ENCODE peak calls at places on chromosomes 6 and 20, in six cellular contexts. F is cerebellum, N is T-helper 17 cell, R is PC-3, G is NCI-H524, E is uterus. Y is an unnamed sample.

GRCh38 chr20:16620961-16621360 is 47.7 kb upstream of the KIF16B start:
- DNase-seq in F (no peak), N (no peak), R (no peak), G (no peak), E (no peak), Y (no peak)

GRCh38 chr6:42021847-42022754 is 28.2 kb upstream of the TAF8 start:
- DNase-seq in F (peak; percentile 40), N (peak; percentile 40), R (no peak), G (no peak), E (no peak), Y (no peak)

GRCh38 chr20:52313335-52313963 is 121.9 kb upstream of the ZFP64 start:
- DNase-seq in F (peak; percentile 20), N (no peak), R (peak; percentile 76), G (peak; percentile 66), E (no peak), Y (peak; percentile 66)

GRCh38 chr6:144338951-144339681 is 54.0 kb downstream of the UTRN start:
- DNase-seq in F (no peak), N (no peak), R (no peak), G (no peak), E (no peak), Y (no peak)

GRCh38 chr6:74507649-74508048 is 698.2 kb downstream of the COL12A1 start:
- DNase-seq in F (no peak), N (no peak), R (no peak), G (no peak), E (no peak), Y (no peak)

GRCh38 chr6:85261250-85261649 is 188.6 kb upstream of the NT5E start:
- DNase-seq in F (no peak), N (no peak), R (no peak), G (no peak), E (no peak), Y (no peak)

GRCh38 chr20:35511814-35512420 is 17.5 kb downstream of the C20orf173 start:
- DNase-seq in F (peak; percentile 38), N (no peak), R (peak; percentile 68), G (peak; percentile 24), E (no peak), Y (no peak)

GRCh38 chr20:31985152-31985551 is 17.2 kb downstream of the XKR7 start:
- DNase-seq in F (peak; percentile 63), N (no peak), R (no peak), G (peak; percentile 94), E (no peak), Y (peak; percentile 69)

GRCh38 chr20:35273449-35274171 is 4.3 kb downstream of the MMP24OS start:
- DNase-seq in F (peak; percentile 90), N (no peak), R (no peak), G (no peak), E (no peak), Y (peak; percentile 92)

GRCh38 chr6:97085772-97086171 is 161.2 kb downstream of the KLHL32 start:
- DNase-seq in F (no peak), N (no peak), R (no peak), G (no peak), E (no peak), Y (no peak)

GRCh38 chr20:43187476-43188233 is 2.1 kb downstream of the PTPRT start:
- DNase-seq in F (peak; percentile 50), N (peak; percentile 32), R (peak; percentile 79), G (peak; percentile 70), E (peak; percentile 60), Y (peak; percentile 5)

GRCh38 chr6:50936277-50936681 is 117.6 kb downstream of the TFAP2B start:
- DNase-seq in F (peak; percentile 1), N (no peak), R (no peak), G (no peak), E (no peak), Y (no peak)

GRCh38 chr6:25295651-25296050 is 16.5 kb downstream of the CARMIL1 start:
- DNase-seq in F (no peak), N (no peak), R (peak; percentile 18), G (no peak), E (no peak), Y (no peak)

GRCh38 chr6:11485261-11485660 is 52.3 kb upstream of the TMEM170B start:
- DNase-seq in F (peak; percentile 47), N (no peak), R (no peak), G (no peak), E (no peak), Y (no peak)

GRCh38 chr6:155832596-155832995 is 377.0 kb upstream of the NOX3 start:
- DNase-seq in F (no peak), N (no peak), R (peak; percentile 50), G (no peak), E (no peak), Y (no peak)

GRCh38 chr6:2155206-2155605 is 90.2 kb downstream of the GMDS start:
- DNase-seq in F (no peak), N (no peak), R (no peak), G (no peak), E (no peak), Y (no peak)

GRCh38 chr6:21277601-21278043 is 315.9 kb upstream of the SOX4 start:
- DNase-seq in F (peak; percentile 58), N (no peak), R (peak; percentile 78), G (no peak), E (no peak), Y (no peak)

GRCh38 chr20:43666376-43667328 is at the start of gene MYBL2:
- DNase-seq in F (peak; percentile 46), N (peak; percentile 61), R (peak; percentile 78), G (peak; percentile 26), E (peak; percentile 15), Y (peak; percentile 14)

GRCh38 chr20:4488407-4489339 is 233.0 kb upstream of the PRND start:
- DNase-seq in F (no peak), N (no peak), R (peak; percentile 96), G (no peak), E (no peak), Y (no peak)

GRCh38 chr20:57392512-57393271 is 1.5 kb downstream of the RBM38 start:
- DNase-seq in F (peak; percentile 66), N (peak; percentile 80), R (no peak), G (no peak), E (no peak), Y (no peak)

GRCh38 chr6:9292975-9293374 is 857.6 kb upstream of the SLC35B3 start:
- DNase-seq in F (no peak), N (no peak), R (no peak), G (no peak), E (no peak), Y (no peak)

GRCh38 chr6:87830834-87831374 is 128.9 kb upstream of the AKIRIN2 start:
- DNase-seq in F (no peak), N (no peak), R (no peak), G (no peak), E (no peak), Y (no peak)

GRCh38 chr20:63738687-63739128 is 868 bp upstream of the SLC2A4RG start:
- DNase-seq in F (peak; percentile 55), N (no peak), R (no peak), G (no peak), E (peak; percentile 68), Y (no peak)

GRCh38 chr6:33237731-33238130 is 29.4 kb downstream of the RING1 start:
- DNase-seq in F (no peak), N (no peak), R (no peak), G (no peak), E (no peak), Y (no peak)

GRCh38 chr6:2902470-2902762 is 693 bp downstream of the SERPINB9 start:
- DNase-seq in F (no peak), N (no peak), R (no peak), G (no peak), E (peak; percentile 39), Y (no peak)

GRCh38 chr6:141490982-141491381 is 641.7 kb upstream of the GJE1 start:
- DNase-seq in F (no peak), N (no peak), R (no peak), G (no peak), E (no peak), Y (no peak)

GRCh38 chr6:14924126-14925024 is 321.5 kb upstream of the JARID2 start:
- DNase-seq in F (no peak), N (no peak), R (no peak), G (peak; percentile 98), E (no peak), Y (peak; percentile 90)

GRCh38 chr6:10541591-10541990 is 20.4 kb downstream of the GCNT2 start:
- DNase-seq in F (no peak), N (no peak), R (no peak), G (no peak), E (no peak), Y (no peak)

GRCh38 chr6:163226836-163227485 is 187.6 kb upstream of the QKI start:
- DNase-seq in F (no peak), N (no peak), R (peak; percentile 2), G (no peak), E (no peak), Y (no peak)

Y was measured in DMS 273 treated with DMSO at 0.1 percent for 48 hours.